ENCODE peak calls at places on chromosomes 12 and 14, in four cellular contexts. U, A, C and Y are unnamed samples.

GRCh38 chr14:22099942-22100763 is 426.5 kb upstream of the OR4E1 start:
- DNase-seq in U (peak), A (no peak), C (no peak), Y (peak)

GRCh38 chr14:54253195-54253947 is 143.4 kb upstream of the CDKN3 start:
- DNase-seq in U (peak), A (no peak), C (peak), Y (no peak)

GRCh38 chr12:95002754-95003153 is 743 bp downstream of the NDUFA12 start:
- DNase-seq in U (peak), A (no peak), C (no peak), Y (no peak)

GRCh38 chr14:78254911-78255431 is 84.8 kb downstream of the NRXN3 start:
- DNase-seq in U (peak), A (no peak), C (peak), Y (no peak)

GRCh38 chr14:91252901-91253794 is 8.6 kb upstream of the GPR68 start:
- DNase-seq in U (no peak), A (no peak), C (peak), Y (no peak)

GRCh38 chr12:39752482-39753147 is 133.0 kb upstream of the ABCD2 start:
- DNase-seq in U (no peak), A (no peak), C (no peak), Y (no peak)

GRCh38 chr12:116080415-116080814 is 197.1 kb downstream of the MED13L start:
- DNase-seq in U (no peak), A (no peak), C (no peak), Y (no peak)

GRCh38 chr14:95818581-95818980 is 58.1 kb upstream of the TUNAR start:
- DNase-seq in U (no peak), A (no peak), C (no peak), Y (no peak)

GRCh38 chr14:90797451-90797850 is 18.8 kb downstream of the TTC7B start:
- DNase-seq in U (no peak), A (no peak), C (no peak), Y (no peak)

GRCh38 chr14:84927096-84927910 is 602.6 kb upstream of the FLRT2 start:
- DNase-seq in U (peak), A (no peak), C (no peak), Y (no peak)

GRCh38 chr14:87489196-87489819 is 503.7 kb downstream of the GALC start:
- DNase-seq in U (no peak), A (no peak), C (no peak), Y (no peak)

GRCh38 chr14:52706286-52706685 is 714 bp upstream of the PSMC6 start:
- DNase-seq in U (no peak), A (no peak), C (peak), Y (peak)

GRCh38 chr14:71645656-71646055 is 286.6 kb upstream of the RGS6 start:
- DNase-seq in U (no peak), A (no peak), C (no peak), Y (no peak)

GRCh38 chr12:54571166-54571856 is 17.1 kb downstream of the PPP1R1A start:
- DNase-seq in U (peak), A (no peak), C (no peak), Y (no peak)

GRCh38 chr12:13124661-13125505 is 21.4 kb upstream of the GSG1 start:
- DNase-seq in U (no peak), A (no peak), C (peak), Y (no peak)

GRCh38 chr14:94175403-94176146 is 1.5 kb downstream of the PPP4R4 start:
- DNase-seq in U (no peak), A (no peak), C (no peak), Y (no peak)

GRCh38 chr14:75513911-75514672 is 8.2 kb upstream of the BATF start:
- DNase-seq in U (no peak), A (no peak), C (no peak), Y (peak)

GRCh38 chr12:53670308-53670707 is 5.6 kb downstream of the ATP5MC2 start:
- DNase-seq in U (no peak), A (no peak), C (no peak), Y (no peak)

GRCh38 chr14:32932921-32933622 is 5.6 kb upstream of the NPAS3 start:
- DNase-seq in U (no peak), A (no peak), C (no peak), Y (no peak)

GRCh38 chr12:64008596-64008995 is 164.1 kb downstream of the SRGAP1 start:
- DNase-seq in U (no peak), A (no peak), C (no peak), Y (no peak)

GRCh38 chr14:49971156-49972141 is 78.6 kb downstream of the ARF6 start:
- DNase-seq in U (peak), A (no peak), C (no peak), Y (no peak)

GRCh38 chr12:130026608-130027176 is 122.9 kb upstream of the TMEM132D start:
- DNase-seq in U (no peak), A (no peak), C (no peak), Y (no peak)

GRCh38 chr12:130677957-130678558 is 38.0 kb downstream of the RIMBP2 start:
- DNase-seq in U (no peak), A (no peak), C (no peak), Y (no peak)

GRCh38 chr12:100061814-100062213 is 77.1 kb upstream of the ANKS1B start:
- DNase-seq in U (no peak), A (no peak), C (no peak), Y (no peak)

GRCh38 chr12:53676715-53677611 is 1.1 kb upstream of the ATP5MC2 start:
- DNase-seq in U (peak), A (peak), C (no peak), Y (peak)

GRCh38 chr12:43742106-43742505 is 16.5 kb downstream of the PUS7L start:
- DNase-seq in U (peak), A (no peak), C (peak), Y (no peak)

GRCh38 chr14:99907761-99908652 is 114.8 kb downstream of the EML1 start:
- DNase-seq in U (no peak), A (no peak), C (no peak), Y (no peak)

GRCh38 chr12:113208041-113208934 is 13.0 kb upstream of the TPCN1 start:
- DNase-seq in U (no peak), A (peak), C (no peak), Y (peak)

GRCh38 chr14:22375321-22375930 is 213.6 kb downstream of the DAD1 start:
- DNase-seq in U (peak), A (no peak), C (peak), Y (no peak)

GRCh38 chr12:11949738-11950403 is 120.9 kb upstream of the BCL2L14 start:
- DNase-seq in U (peak), A (no peak), C (no peak), Y (no peak)

GRCh38 chr14:102450206-102451063 is 59.1 kb downstream of the ANKRD9 start:
- DNase-seq in U (peak), A (no peak), C (no peak), Y (no peak)